ENCODE peak calls at places on chromosomes 5 and 9, in eight cellular contexts. Z is fibroblast of the conjunctiva, V is GM20000, G is T-helper 17 cell, J is retinal pigment epithelial cell, C is fibroblast of pulmonary artery, O is bronchial epithelial cell, X is neural crest cell. B is an unnamed sample.

GRCh38 chr5:126755593-126755992 is 21.3 kb upstream of the LMNB1 start:
- DNase-seq in O (no peak), X (no peak), Z (no peak), J (no peak), G (no peak), C (no peak), V (no peak), B (no peak)

GRCh38 chr5:73496984-73497457 is 1.2 kb upstream of the BTF3 start:
- DNase-seq in O (peak), V (no peak), X (no peak), Z (peak), J (peak), C (peak), G (no peak), B (no peak)

GRCh38 chr9:5846501-5846921 is 13.6 kb upstream of the ERMP1 start:
- DNase-seq in O (peak), C (peak), Z (no peak), X (no peak), J (no peak), V (no peak), G (no peak), B (no peak)

GRCh38 chr5:68070641-68071191 is 144.8 kb upstream of the PIK3R1 start:
- DNase-seq in O (no peak), X (no peak), V (peak), J (no peak), G (no peak), Z (no peak), C (no peak), B (no peak)

GRCh38 chr5:17604951-17605350 is 968 bp downstream of the TAF11L11 start:
- DNase-seq in X (no peak), G (no peak), J (no peak), Z (no peak), C (no peak), O (no peak), V (no peak), B (no peak)

GRCh38 chr5:132473019-132473531 is 17.5 kb downstream of the IRF1 start:
- DNase-seq in Z (no peak), V (peak), J (no peak), G (peak), O (no peak), C (no peak), X (no peak), B (peak)

GRCh38 chr5:776862-777711 is 7.4 kb downstream of the ZDHHC11B start:
- DNase-seq in Z (no peak), J (no peak), V (peak), G (no peak), O (no peak), C (no peak), X (no peak), B (no peak)

GRCh38 chr5:160792281-160792680 is 59.7 kb downstream of the ATP10B start:
- DNase-seq in J (no peak), C (no peak), G (no peak), V (no peak), O (peak), X (no peak), Z (no peak), B (no peak)

GRCh38 chr9:125399666-125400065 is 138.0 kb downstream of the GAPVD1 start:
- DNase-seq in C (no peak), V (no peak), J (no peak), O (no peak), Z (no peak), G (no peak), X (no peak), B (no peak)

GRCh38 chr9:114507726-114508125 is 2.5 kb upstream of the WHRN start:
- DNase-seq in C (peak), X (no peak), G (no peak), J (peak), O (peak), V (peak), Z (no peak), B (no peak)

GRCh38 chr5:81140461-81140860 is 92.7 kb upstream of the CKMT2 start:
- DNase-seq in V (no peak), J (no peak), X (no peak), G (no peak), O (no peak), Z (no peak), C (no peak), B (no peak)

GRCh38 chr9:129889936-129890717 is 54.9 kb downstream of the USP20 start:
- DNase-seq in G (no peak), V (peak), O (no peak), C (no peak), X (no peak), Z (no peak), J (no peak), B (peak)

GRCh38 chr5:118698774-118699173 is 289.6 kb downstream of the DTWD2 start:
- DNase-seq in J (no peak), C (no peak), V (no peak), O (no peak), Z (no peak), X (no peak), G (no peak), B (no peak)

GRCh38 chr5:172564883-172565282 is 76.2 kb upstream of the NEURL1B start:
- DNase-seq in O (no peak), G (no peak), Z (no peak), J (no peak), V (no peak), X (no peak), C (no peak), B (no peak)

GRCh38 chr5:127305486-127305885 is 14.9 kb downstream of the MEGF10 start:
- DNase-seq in J (no peak), V (no peak), X (no peak), O (no peak), G (no peak), Z (no peak), C (no peak), B (no peak)

GRCh38 chr9:2729721-2730120 is 12.4 kb downstream of the KCNV2 start:
- DNase-seq in J (no peak), C (peak), Z (no peak), V (no peak), X (no peak), G (no peak), O (no peak), B (no peak)

GRCh38 chr5:74575741-74576538 is 64.6 kb downstream of the ENC1 start:
- DNase-seq in G (no peak), X (no peak), Z (peak), V (no peak), C (peak), J (peak), O (peak), B (no peak)

GRCh38 chr9:4062966-4063365 is 236.9 kb downstream of the GLIS3 start:
- DNase-seq in V (no peak), X (no peak), J (no peak), Z (no peak), G (no peak), C (peak), O (peak), B (no peak)

B was measured in activated CD8-positive, alpha-beta memory T cell treated with anti-CD3 and anti-CD28 coated beads, Interleukin-2, amount 50 U/mL, for 4 hours.